ENCODE peak calls at places on chromosomes 2 and 18, in ten cellular contexts. C is GM10248; Y is foreskin melanocyte; W is stimulated activated effector memory CD8-positive, alpha-beta T cell treated with anti-CD3 and anti-CD28 coated beads, Interleukin-12 subunit alpha, Interleukin-12 subunit beta, amount 100 ng/mL, for 72 hours; Q is B cell; U is HS-5; H is myocyte; V is AG04450; S is H9; G is T-helper 22 cell. M is an unnamed sample.

GRCh38 chr2:150513647-150514046 is 26.2 kb upstream of the RND3 start:
- DNase-seq in C (no peak), Y (no peak), W (no peak), Q (no peak), U (no peak), H (no peak), V (peak), S (no peak), G (no peak), M (no peak)

GRCh38 chr2:212451786-212452200 is 86.8 kb downstream of the ERBB4 start:
- DNase-seq in C (no peak), Y (peak), W (no peak), Q (no peak), U (peak), H (peak), V (no peak), S (no peak), G (no peak), M (no peak)

GRCh38 chr2:33405180-33406105 is 71.0 kb upstream of the RASGRP3 start:
- DNase-seq in C (no peak), Y (no peak), W (no peak), Q (no peak), U (no peak), H (no peak), V (no peak), S (no peak), G (no peak), M (no peak)

GRCh38 chr2:197353393-197354168 is 43.0 kb upstream of the ANKRD44 start:
- DNase-seq in C (no peak), Y (no peak), W (no peak), Q (no peak), U (no peak), H (no peak), V (no peak), S (no peak), G (no peak), M (no peak)

GRCh38 chr18:54608008-54608642 is 17.1 kb downstream of the DYNAP start:
- DNase-seq in C (no peak), Y (no peak), W (no peak), Q (no peak), U (peak), H (peak), V (no peak), S (no peak), G (no peak), M (no peak)

GRCh38 chr2:95309599-95309998 is 12.5 kb downstream of the KCNIP3 start:
- DNase-seq in C (no peak), Y (no peak), W (no peak), Q (no peak), U (no peak), H (peak), V (no peak), S (no peak), G (no peak), M (no peak)

GRCh38 chr2:10530607-10531239 is 82.6 kb upstream of the ODC1 start:
- DNase-seq in C (no peak), Y (no peak), W (no peak), Q (no peak), U (no peak), H (no peak), V (no peak), S (no peak), G (no peak), M (no peak)

GRCh38 chr2:37324536-37324785 is 172 bp downstream of the PRKD3 start:
- DNase-seq in C (no peak), Y (peak), W (no peak), Q (no peak), U (no peak), H (no peak), V (no peak), S (no peak), G (peak), M (no peak)

GRCh38 chr2:2846379-2847130 is 515.5 kb upstream of the MYT1L start:
- DNase-seq in C (no peak), Y (no peak), W (no peak), Q (no peak), U (no peak), H (no peak), V (no peak), S (no peak), G (no peak), M (peak)

GRCh38 chr2:62547849-62548248 is 41.9 kb upstream of the TMEM17 start:
- DNase-seq in C (no peak), Y (no peak), W (no peak), Q (no peak), U (no peak), H (no peak), V (no peak), S (no peak), G (no peak), M (no peak)

GRCh38 chr2:14543284-14543683 is 89.2 kb upstream of the LRATD1 start:
- DNase-seq in C (no peak), Y (no peak), W (no peak), Q (no peak), U (no peak), H (peak), V (no peak), S (no peak), G (no peak), M (no peak)

GRCh38 chr18:12062974-12063373 is 30.7 kb upstream of the ANKRD62 start:
- DNase-seq in C (no peak), Y (no peak), W (no peak), Q (no peak), U (no peak), H (no peak), V (no peak), S (no peak), G (no peak), M (no peak)

GRCh38 chr2:58866946-58867345 is 625.8 kb upstream of the FANCL start:
- DNase-seq in C (no peak), Y (no peak), W (no peak), Q (no peak), U (no peak), H (no peak), V (no peak), S (no peak), G (no peak), M (no peak)

GRCh38 chr2:119439574-119440500 is 8.2 kb downstream of the TMEM37 start:
- DNase-seq in C (no peak), Y (no peak), W (no peak), Q (no peak), U (no peak), H (no peak), V (no peak), S (peak), G (no peak), M (no peak)

GRCh38 chr2:69390001-69390400 is 3.0 kb upstream of the GFPT1 start:
- DNase-seq in C (no peak), Y (no peak), W (no peak), Q (no peak), U (no peak), H (no peak), V (no peak), S (no peak), G (no peak), M (no peak)

GRCh38 chr2:113842919-113843736 is 46.8 kb upstream of the ACTR3 start:
- DNase-seq in C (no peak), Y (no peak), W (no peak), Q (no peak), U (no peak), H (no peak), V (no peak), S (no peak), G (no peak), M (no peak)

GRCh38 chr2:210363261-210363660 is 48.3 kb upstream of the MYL1 start:
- DNase-seq in C (no peak), Y (no peak), W (no peak), Q (no peak), U (no peak), H (no peak), V (no peak), S (peak), G (no peak), M (no peak)

GRCh38 chr2:228675042-228675441 is 493.6 kb upstream of the SPHKAP start:
- DNase-seq in C (no peak), Y (no peak), W (no peak), Q (no peak), U (no peak), H (no peak), V (no peak), S (no peak), G (no peak), M (no peak)

GRCh38 chr2:69604844-69605243 is 38.7 kb downstream of the AAK1 start:
- DNase-seq in C (no peak), Y (no peak), W (no peak), Q (no peak), U (no peak), H (no peak), V (no peak), S (no peak), G (no peak), M (no peak)

GRCh38 chr2:114368705-114369104 is 73.7 kb upstream of the DPP10 start:
- DNase-seq in C (no peak), Y (no peak), W (no peak), Q (no peak), U (no peak), H (no peak), V (no peak), S (no peak), G (no peak), M (no peak)

GRCh38 chr2:48209214-48209885 is 303.1 kb upstream of the FBXO11 start:
- DNase-seq in C (no peak), Y (no peak), W (no peak), Q (no peak), U (peak), H (no peak), V (no peak), S (no peak), G (no peak), M (no peak)

GRCh38 chr18:7954229-7954628 is 387.1 kb downstream of the PTPRM start:
- DNase-seq in C (no peak), Y (peak), W (no peak), Q (no peak), U (no peak), H (no peak), V (no peak), S (no peak), G (no peak), M (no peak)

GRCh38 chr2:120765031-120765910 is 29.6 kb downstream of the GLI2 start:
- DNase-seq in C (no peak), Y (no peak), W (no peak), Q (no peak), U (no peak), H (no peak), V (no peak), S (peak), G (no peak), M (no peak)

GRCh38 chr2:19228092-19228670 is 130.2 kb downstream of the OSR1 start:
- DNase-seq in C (no peak), Y (no peak), W (no peak), Q (no peak), U (no peak), H (no peak), V (no peak), S (no peak), G (no peak), M (no peak)

M was measured in cerebellar cortex.